ENCODE peak calls at places on chromosomes 2 and 18, in four cellular contexts. K is uterus, U is suprapubic skin, H is A549. Z is an unnamed sample.

GRCh38 chr2:37786854-37787253 is 115.4 kb upstream of the CDC42EP3 start:
- DNase-seq in U (no peak), K (no peak), H (peak), Z (no peak)

GRCh38 chr2:203579131-203579643 is 44.1 kb upstream of the RAPH1 start:
- DNase-seq in U (no peak), H (peak), K (no peak), Z (peak)

GRCh38 chr18:27447530-27447929 is 262.4 kb upstream of the CHST9 start:
- DNase-seq in H (no peak), K (no peak), U (no peak), Z (no peak)

GRCh38 chr2:43837831-43838559 is 644 bp downstream of the ABCG5 start:
- DNase-seq in U (no peak), K (no peak), H (no peak), Z (no peak)

GRCh38 chr18:74289946-74290478 is 1.8 kb downstream of the CYB5A start:
- DNase-seq in H (no peak), K (no peak), U (no peak), Z (no peak)

GRCh38 chr2:221635949-221636348 is 63.8 kb upstream of the EPHA4 start:
- DNase-seq in K (no peak), H (peak), U (no peak), Z (no peak)

GRCh38 chr2:61221819-61222218 is 59.8 kb downstream of the C2orf74 start:
- DNase-seq in H (no peak), U (no peak), K (no peak), Z (no peak)

GRCh38 chr2:60890393-60890707 is 9.0 kb downstream of the REL start:
- DNase-seq in U (no peak), K (no peak), H (no peak), Z (no peak)

GRCh38 chr2:37005118-37005868 is 39.0 kb upstream of the STRN start:
- DNase-seq in K (no peak), H (peak), U (no peak), Z (no peak)

GRCh38 chr2:179671314-179671713 is 190.1 kb downstream of the ZNF385B start:
- DNase-seq in K (no peak), U (no peak), H (no peak), Z (no peak)

GRCh38 chr2:152307863-152308262 is 27.1 kb upstream of the FMNL2 start:
- DNase-seq in H (no peak), U (no peak), K (no peak), Z (no peak)

GRCh38 chr2:215451012-215451756 is 15.3 kb upstream of the FN1 start:
- DNase-seq in K (no peak), U (no peak), H (no peak), Z (no peak)

GRCh38 chr2:30664761-30665358 is 142.4 kb downstream of the CAPN13 start:
- DNase-seq in K (no peak), H (peak), U (no peak), Z (no peak)

GRCh38 chr2:105862843-105863242 is 118.1 kb downstream of the NCK2 start:
- DNase-seq in H (no peak), K (no peak), U (no peak), Z (no peak)

GRCh38 chr2:199914372-199914958 is 3.4 kb downstream of the C2orf69 start:
- DNase-seq in H (no peak), U (no peak), K (no peak), Z (no peak)

GRCh38 chr2:130922417-130922816 is 85.7 kb downstream of the ARHGEF4 start:
- DNase-seq in H (no peak), U (no peak), K (no peak), Z (no peak)

GRCh38 chr2:159450180-159450579 is 163.7 kb upstream of the WDSUB1 start:
- DNase-seq in H (no peak), U (no peak), K (no peak), Z (no peak)

GRCh38 chr18:54949588-54949987 is 9.7 kb downstream of the CCDC68 start:
- DNase-seq in K (no peak), H (no peak), U (no peak), Z (no peak)

GRCh38 chr18:34840416-34840815 is 130.3 kb downstream of the DTNA start:
- DNase-seq in K (no peak), U (no peak), H (no peak), Z (no peak)

GRCh38 chr2:74457549-74458131 is 598 bp upstream of the WBP1 start:
- DNase-seq in K (no peak), U (peak), H (peak), Z (peak)

GRCh38 chr18:50297621-50298442 is 10.3 kb upstream of the CXXC1 start:
- DNase-seq in K (peak), H (peak), U (peak), Z (peak)

GRCh38 chr2:195308163-195308562 is 348.9 kb upstream of the SLC39A10 start:
- DNase-seq in K (no peak), H (no peak), U (no peak), Z (no peak)

GRCh38 chr2:108320326-108320932 is 31.7 kb downstream of the SULT1C2 start:
- DNase-seq in U (no peak), K (no peak), H (no peak), Z (no peak)

GRCh38 chr18:24404591-24404990 is 7.0 kb upstream of the OSBPL1A start:
- DNase-seq in H (no peak), K (no peak), U (no peak), Z (no peak)

GRCh38 chr2:49988301-49988700 is 834.0 kb upstream of the FSHR start:
- DNase-seq in H (no peak), U (no peak), K (no peak), Z (no peak)

GRCh38 chr18:9333441-9334350 is 877 bp upstream of the TWSG1 start:
- DNase-seq in K (peak), U (no peak), H (no peak), Z (no peak)

GRCh38 chr18:9335255-9336045 is 877 bp downstream of the TWSG1 start:
- DNase-seq in K (no peak), U (no peak), H (no peak), Z (no peak)

GRCh38 chr18:9334351-9335254 is at the start of gene TWSG1:
- DNase-seq in H (peak), K (peak), U (peak), Z (peak)

GRCh38 chr18:9337875-9338274 is 3.3 kb downstream of the TWSG1 start:
- DNase-seq in U (no peak), K (no peak), H (no peak), Z (no peak)

GRCh38 chr18:9336827-9337226 is 2.3 kb downstream of the TWSG1 start:
- DNase-seq in U (no peak), K (no peak), H (no peak), Z (no peak)
- TF ChIP-seq CTCF in U (no peak), K (no peak), H (no peak), Z (no peak)

GRCh38 chr18:13726228-13726971 is at the start of the genes FAM210A and RNMT:
- DNase-seq in K (peak), H (peak), U (peak), Z (peak)
- TF ChIP-seq POLR2A in K (peak), H (peak), U (no peak), Z (no peak)

GRCh38 chr2:7930800-7931635 is 750.8 kb upstream of the ID2 start:
- DNase-seq in U (no peak), K (peak), H (no peak), Z (no peak)

GRCh38 chr2:7929276-7929675 is 752.6 kb upstream of the ID2 start:
- DNase-seq in H (no peak), U (no peak), K (no peak), Z (no peak)

GRCh38 chr2:7933665-7934064 is 748.2 kb upstream of the ID2 start:
- DNase-seq in U (no peak), H (no peak), K (no peak), Z (no peak)

GRCh38 chr2:7927694-7928093 is 754.2 kb upstream of the ID2 start:
- DNase-seq in H (no peak), K (no peak), U (no peak), Z (no peak)

DNA sequence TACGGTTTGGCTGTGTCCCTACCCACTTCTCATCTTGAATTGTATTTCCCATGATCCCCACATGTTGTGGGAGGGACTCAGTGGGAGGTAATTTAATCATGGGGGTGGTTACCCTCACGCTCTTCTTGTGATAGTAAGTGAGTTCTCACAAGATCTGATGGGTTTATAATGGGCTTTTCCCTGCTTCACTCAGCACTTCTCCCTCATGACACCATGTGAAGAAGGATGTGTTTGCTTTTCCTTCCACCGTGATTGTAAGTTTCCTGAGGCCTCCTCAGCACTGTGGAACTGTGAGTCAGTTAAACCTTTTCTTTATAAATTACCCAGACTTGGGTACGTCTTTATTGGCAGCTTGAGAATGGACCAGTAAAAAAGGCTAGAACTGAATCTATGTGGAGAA is 750.0 kb upstream of the ID2 start:
- DNase-seq in K (no peak), U (no peak), H (no peak), Z (no peak)
- TF ChIP-seq CTCF in K (no peak), U (no peak), H (no peak), Z (no peak)

GRCh38 chr2:219252084-219252483 is 959 bp upstream of the TUBA4B start:
- DNase-seq in K (no peak), U (no peak), H (no peak), Z (peak)

GRCh38 chr2:219248845-219249202 is 3.5 kb downstream of the STK16 start:
- DNase-seq in U (no peak), K (no peak), H (no peak), Z (no peak)

GRCh38 chr2:219251656-219252055 is 1.4 kb upstream of the TUBA4B start:
- DNase-seq in H (no peak), U (no peak), K (no peak), Z (no peak)

GRCh38 chr2:219249203-219249980 is 3.7 kb upstream of the TUBA4B start:
- DNase-seq in U (peak), K (peak), H (peak), Z (peak)

DNA sequence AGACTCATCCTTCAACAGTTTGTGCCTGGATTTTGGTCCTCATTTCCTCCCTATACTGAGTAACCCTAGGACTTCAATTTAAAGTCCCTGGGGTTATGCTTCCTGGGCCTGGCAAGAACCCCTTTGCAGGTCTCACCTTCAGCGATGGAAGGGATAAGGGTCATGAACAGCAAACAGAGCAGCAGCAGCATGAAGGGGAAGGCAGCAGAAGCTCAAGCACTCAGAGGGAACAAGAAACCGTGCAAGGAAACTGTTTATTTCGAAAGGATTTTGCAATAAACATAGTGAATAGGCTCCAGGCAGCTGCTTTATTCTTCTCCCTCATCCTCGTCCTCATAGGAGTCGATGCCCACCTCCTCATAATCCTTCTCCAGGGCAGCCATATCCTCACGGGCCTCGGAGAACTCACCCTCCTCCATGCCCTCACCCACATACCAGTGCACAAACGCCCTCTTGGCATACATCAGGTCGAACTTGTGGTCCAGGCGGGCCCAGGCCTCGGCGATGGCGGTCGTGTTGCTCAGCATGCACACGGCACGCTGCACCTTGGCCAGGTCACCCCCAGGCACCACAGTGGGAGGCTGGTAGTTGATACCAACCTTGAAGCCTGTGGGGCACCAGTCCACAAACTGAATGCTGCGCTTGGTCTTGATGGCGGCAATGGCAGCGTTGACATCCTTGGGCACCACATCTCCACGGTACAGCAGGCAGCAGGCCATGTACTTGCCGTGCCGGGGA is 2.8 kb upstream of the TUBA4B start:
- DNase-seq in U (no peak), H (no peak), K (no peak), Z (no peak)
- TF ChIP-seq POLR2A in U (no peak), H (no peak), K (no peak), Z (no peak)

Z was measured in stomach.